ENCODE peak calls at places on chromosomes 3 and 15, in ten cellular contexts. O is stimulated activated CD8-positive, alpha-beta memory T cell treated with anti-CD3 and anti-CD28 coated beads, Interleukin-15, amount 100 ng/mL, for 4 hours; V is adipocyte; K is CD8-positive, alpha-beta T cell; G is iris pigment epithelial cell; N is activated CD4-positive, alpha-beta T cell treated with anti-CD3 and anti-CD28 coated beads, Interleukin-2, amount 50 U/mL, for 4 hours; C is kidney tubule cell; X is M059J; H is substantia nigra; B is mesendoderm. R is an unnamed sample.

GRCh38 chr3:129424185-129424841 is 4.1 kb downstream of the EFCAB12 start:
- DNase-seq in H (no peak), O (no peak), K (no peak), C (peak; percentile 61), G (peak; percentile 50), B (peak; percentile 59), X (no peak), V (no peak), N (no peak), R (peak; percentile 60)

GRCh38 chr15:25967120-25967519 is 104.0 kb upstream of the ATP10A start:
- DNase-seq in O (no peak), G (no peak), C (peak; percentile 3), N (no peak), X (peak; percentile 3), H (no peak), K (no peak), B (no peak), V (no peak), R (no peak)

GRCh38 chr3:151943539-151943938 is 70.1 kb downstream of the SUCNR1 start:
- DNase-seq in C (no peak), K (no peak), N (no peak), X (no peak), V (no peak), O (no peak), G (no peak), H (no peak), B (no peak), R (no peak)

GRCh38 chr3:119315600-119316312 is 21.6 kb downstream of the ARHGAP31 start:
- DNase-seq in H (no peak), C (no peak), O (no peak), K (no peak), B (no peak), V (peak; percentile 58), G (peak; percentile 36), N (no peak), X (no peak), R (no peak)

GRCh38 chr3:13884851-13885703 is 5.2 kb upstream of the WNT7A start:
- DNase-seq in H (no peak), O (peak; percentile 28), K (peak; percentile 71), X (no peak), V (no peak), C (peak; percentile 73), B (peak; percentile 69), N (peak; percentile 66), G (no peak), R (no peak)

GRCh38 chr3:27553868-27554540 is 69.8 kb upstream of the SLC4A7 start:
- DNase-seq in C (peak; percentile 70), K (no peak), V (peak; percentile 41), O (no peak), N (no peak), X (peak; percentile 27), B (no peak), G (peak; percentile 46), H (no peak), R (no peak)

GRCh38 chr3:149813367-149814281 is 609 bp downstream of the RNF13 start:
- DNase-seq in G (peak; percentile 52), V (peak; percentile 81), H (peak; percentile 49), B (peak; percentile 78), X (peak; percentile 67), C (peak; percentile 40), N (no peak), K (no peak), O (no peak), R (no peak)

GRCh38 chr15:66071621-66072295 is 181.8 kb downstream of the MEGF11 start:
- DNase-seq in N (no peak), V (peak; percentile 10), G (no peak), C (peak; percentile 7), K (no peak), O (no peak), H (no peak), B (no peak), X (peak; percentile 58), R (no peak)

GRCh38 chr3:61146010-61146569 is 105.2 kb downstream of the FHIT start:
- DNase-seq in B (no peak), K (no peak), X (no peak), H (no peak), N (no peak), G (no peak), C (no peak), O (no peak), V (no peak), R (no peak)

GRCh38 chr3:112115806-112116383 is 17.2 kb downstream of the GCSAM start:
- DNase-seq in G (no peak), V (no peak), O (no peak), K (no peak), N (no peak), C (no peak), X (no peak), B (no peak), H (no peak), R (no peak)

GRCh38 chr3:138332472-138333073 is 2.9 kb upstream of the NME9 start:
- DNase-seq in O (no peak), K (no peak), V (peak; percentile 78), H (no peak), G (peak; percentile 52), B (peak; percentile 40), C (peak; percentile 53), X (peak; percentile 61), N (no peak), R (no peak)

GRCh38 chr3:63582943-63583500 is 69.5 kb upstream of the SNTN start:
- DNase-seq in N (no peak), G (no peak), B (no peak), H (no peak), V (no peak), K (no peak), O (no peak), C (peak; percentile 51), X (peak; percentile 47), R (no peak)

GRCh38 chr3:152458725-152459515 is 190.2 kb downstream of the MBNL1 start:
- DNase-seq in K (no peak), C (no peak), H (no peak), G (peak; percentile 47), O (no peak), X (no peak), V (no peak), B (no peak), N (no peak), R (no peak)

GRCh38 chr3:4841225-4841624 is 138.0 kb upstream of the BHLHE40 start:
- DNase-seq in C (peak; percentile 76), B (no peak), H (no peak), K (no peak), N (no peak), O (no peak), X (no peak), G (peak; percentile 35), V (no peak), R (no peak)

GRCh38 chr3:134663646-134664456 is 13.0 kb upstream of the KY start:
- DNase-seq in B (peak; percentile 71), V (no peak), G (no peak), K (no peak), H (peak; percentile 30), C (peak; percentile 24), O (no peak), N (no peak), X (peak; percentile 66), R (no peak)

GRCh38 chr15:101140697-101141065 is 111.2 kb downstream of the CHSY1 start:
- DNase-seq in N (no peak), K (no peak), G (no peak), B (no peak), O (no peak), V (no peak), H (no peak), X (no peak), C (no peak), R (no peak)

GRCh38 chr3:196082471-196082971 is 631 bp upstream of the TFRC start:
- DNase-seq in H (no peak), G (no peak), N (no peak), X (no peak), V (no peak), O (no peak), C (no peak), B (no peak), K (no peak), R (no peak)

GRCh38 chr3:28326458-28326926 is 22.0 kb upstream of the ZCWPW2 start:
- DNase-seq in V (no peak), K (peak; percentile 47), B (no peak), X (peak; percentile 26), C (no peak), N (peak; percentile 3), G (peak; percentile 37), O (peak; percentile 10), H (no peak), R (no peak)

GRCh38 chr15:85454403-85454802 is 74.0 kb downstream of the AKAP13 start:
- DNase-seq in K (no peak), V (no peak), O (no peak), X (no peak), G (no peak), H (no peak), B (no peak), C (no peak), N (no peak), R (no peak)

GRCh38 chr3:156670077-156670476 is 4.3 kb upstream of the TIPARP start:
- DNase-seq in C (no peak), N (no peak), K (no peak), H (no peak), G (peak; percentile 64), B (no peak), O (no peak), V (no peak), X (no peak), R (no peak)

GRCh38 chr3:112132975-112133448 is at the start of gene GCSAM:
- DNase-seq in K (peak; percentile 79), O (peak; percentile 30), H (peak; percentile 52), G (no peak), N (peak; percentile 58), C (no peak), X (no peak), V (no peak), B (no peak), R (no peak)

GRCh38 chr3:37887824-37888223 is 26.1 kb downstream of the CTDSPL start:
- DNase-seq in O (no peak), K (no peak), X (no peak), G (no peak), B (no peak), N (no peak), H (no peak), C (no peak), V (no peak), R (no peak)

GRCh38 chr3:63753995-63754394 is 65.1 kb upstream of the C3orf49 start:
- DNase-seq in C (no peak), N (no peak), X (no peak), H (no peak), G (no peak), V (no peak), B (no peak), K (no peak), O (no peak), R (no peak)

GRCh38 chr3:124049203-124049748 is 57.4 kb upstream of the ROPN1 start:
- DNase-seq in H (no peak), G (no peak), X (no peak), C (no peak), N (no peak), K (no peak), B (no peak), O (no peak), V (no peak), R (no peak)

GRCh38 chr15:68055224-68055705 is 1.1 kb downstream of the PIAS1 start:
- DNase-seq in G (peak; percentile 73), V (peak; percentile 67), H (no peak), C (peak; percentile 77), B (peak; percentile 36), N (peak; percentile 55), K (peak; percentile 77), X (peak; percentile 73), O (peak; percentile 43), R (no peak)